ENCODE peak calls at places on chromosomes 11 and 22, in four cellular contexts. L is WTC11, E is K562, J is SK-N-SH. K is an unnamed sample.

GRCh38 chr11:64156235-64157011 is 9.5 kb downstream of the MACROD1 start:
- DNase-seq in L (no peak), E (no peak), J (no peak), K (no peak)

GRCh38 chr22:38462960-38463784 is 4.7 kb upstream of the KDELR3 start:
- DNase-seq in L (peak), E (peak), J (no peak), K (no peak)

GRCh38 chr11:33936745-33937612 is 45.1 kb upstream of the LMO2 start:
- DNase-seq in L (no peak), E (peak), J (no peak), K (no peak)

GRCh38 chr11:61577383-61578118 is 3.3 kb downstream of the SYT7 start:
- DNase-seq in L (peak), E (no peak), J (peak), K (no peak)

GRCh38 chr22:22235564-22235963 is 9.0 kb upstream of the VPREB1 start:
- DNase-seq in L (peak), E (peak), J (peak), K (no peak)

GRCh38 chr11:75868990-75869389 is 54.0 kb downstream of the UVRAG start:
- DNase-seq in L (no peak), E (no peak), J (peak), K (no peak)

GRCh38 chr11:44927174-44927661 is 23.5 kb downstream of the TP53I11 start:
- DNase-seq in L (peak), E (peak), J (peak), K (peak)

GRCh38 chr11:86183694-86184093 is 60.9 kb upstream of the EED start:
- DNase-seq in L (no peak), E (peak), J (no peak), K (no peak)

GRCh38 chr22:36439481-36440271 is 41.8 kb downstream of the TXN2 start:
- DNase-seq in L (no peak), E (peak), J (peak), K (no peak)

GRCh38 chr11:105862736-105863367 is 159.2 kb downstream of the MSANTD4 start:
- DNase-seq in L (no peak), E (no peak), J (peak), K (no peak)

GRCh38 chr22:24592144-24592845 is 578 bp downstream of the LRRC75B start:
- DNase-seq in L (peak), E (no peak), J (no peak), K (peak)

GRCh38 chr11:68651208-68651984 is 32.9 kb upstream of the GAL start:
- DNase-seq in L (no peak), E (no peak), J (no peak), K (no peak)

GRCh38 chr22:27993201-27993635 is 74.2 kb upstream of the PITPNB start:
- DNase-seq in L (no peak), E (no peak), J (no peak), K (no peak)

GRCh38 chr11:9347100-9347499 is 32.7 kb upstream of the TMEM41B start:
- DNase-seq in L (no peak), E (no peak), J (no peak), K (no peak)

GRCh38 chr22:34055525-34056200 is 135.4 kb upstream of the LARGE1 start:
- DNase-seq in L (peak), E (peak), J (peak), K (peak)

GRCh38 chr11:47270331-47271271 is 668 bp downstream of the MADD start:
- DNase-seq in L (no peak), E (peak), J (peak), K (no peak)

GRCh38 chr11:32353884-32354283 is 81.5 kb downstream of the WT1 start:
- DNase-seq in L (no peak), E (no peak), J (no peak), K (no peak)

GRCh38 chr11:72826942-72827480 is 12.8 kb downstream of the ATG16L2 start:
- DNase-seq in L (no peak), E (no peak), J (no peak), K (no peak)

GRCh38 chr11:103608566-103608965 is 427.9 kb upstream of the DDI1 start:
- DNase-seq in L (no peak), E (no peak), J (no peak), K (no peak)

GRCh38 chr11:45078236-45079074 is 68.0 kb upstream of the PRDM11 start:
- DNase-seq in L (no peak), E (no peak), J (peak), K (no peak)

GRCh38 chr22:24175160-24175808 is 6.0 kb upstream of the SUSD2 start:
- DNase-seq in L (peak), E (peak), J (peak), K (peak)

GRCh38 chr11:112558691-112559090 is 298.0 kb upstream of the PLET1 start:
- DNase-seq in L (no peak), E (no peak), J (no peak), K (no peak)

GRCh38 chr11:627273-627585 is 248 bp upstream of the SCT start:
- DNase-seq in L (no peak), E (no peak), J (no peak), K (no peak)

GRCh38 chr11:34614334-34615113 is 6.4 kb upstream of the EHF start:
- DNase-seq in L (no peak), E (no peak), J (no peak), K (no peak)

GRCh38 chr22:44441401-44442185 is 56.4 kb downstream of the RTL6 start:
- DNase-seq in L (no peak), E (no peak), J (no peak), K (no peak)

GRCh38 chr22:48740731-48741405 is 1086.8 kb downstream of the BRD1 start:
- DNase-seq in L (peak), E (no peak), J (no peak), K (no peak)

GRCh38 chr22:36977401-36977861 is 41.8 kb downstream of the TST start:
- DNase-seq in L (peak), E (peak), J (peak), K (peak)

GRCh38 chr11:61828629-61829407 is 718 bp downstream of the FADS2 start:
- DNase-seq in L (peak), E (no peak), J (peak), K (no peak)

GRCh38 chr11:70532728-70533127 is 134.4 kb downstream of the CTTN start:
- DNase-seq in L (no peak), E (no peak), J (peak), K (no peak)

GRCh38 chr11:70537576-70538571 is 139.5 kb downstream of the CTTN start:
- DNase-seq in L (no peak), E (no peak), J (peak), K (no peak)

GRCh38 chr11:70532066-70532440 is 133.7 kb downstream of the CTTN start:
- DNase-seq in L (no peak), E (no peak), J (peak), K (no peak)

GRCh38 chr11:70536051-70536877 is 137.9 kb downstream of the CTTN start:
- DNase-seq in L (no peak), E (no peak), J (peak), K (no peak)

GRCh38 chr11:70535191-70535971 is 137.1 kb downstream of the CTTN start:
- DNase-seq in L (no peak), E (no peak), J (no peak), K (no peak)
- TF ChIP-seq TEAD4 in L (no peak), E (no peak), J (no peak), K (no peak)

GRCh38 chr22:46678785-46679700 is 58.9 kb downstream of the GRAMD4 start:
- DNase-seq in L (no peak), E (no peak), J (no peak), K (no peak)
- TF ChIP-seq TEAD4 in L (no peak), E (no peak), J (no peak), K (no peak)

GRCh38 chr11:120834686-120835225 is 189.1 kb upstream of the TBCEL start:
- DNase-seq in L (no peak), E (no peak), J (no peak), K (no peak)
- TF ChIP-seq TEAD4 in L (no peak), E (no peak), J (no peak), K (no peak)

DNA sequence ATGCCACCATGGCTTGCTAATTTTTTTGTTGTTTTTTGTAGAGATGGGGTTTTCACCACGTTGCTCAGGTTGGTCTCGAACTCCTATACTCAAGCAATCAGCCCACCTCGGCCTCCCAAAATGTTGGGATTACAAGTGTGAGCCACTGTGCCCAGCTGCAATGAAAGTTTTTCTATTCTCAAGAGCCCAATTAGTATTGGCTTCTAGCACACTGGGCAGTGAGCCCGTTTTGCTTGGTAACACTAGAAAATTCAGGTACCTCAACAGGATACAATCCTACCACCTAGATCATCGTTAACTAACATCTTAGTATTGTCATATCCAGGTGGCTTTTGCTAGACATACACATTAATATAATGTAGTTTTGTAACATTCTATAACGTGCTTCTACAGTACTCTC is 19.0 kb downstream of the SEC14L3 start:
- DNase-seq in L (no peak), E (no peak), J (no peak), K (no peak)
- TF ChIP-seq TEAD4 in L (no peak), E (no peak), J (no peak), K (no peak)

DNA sequence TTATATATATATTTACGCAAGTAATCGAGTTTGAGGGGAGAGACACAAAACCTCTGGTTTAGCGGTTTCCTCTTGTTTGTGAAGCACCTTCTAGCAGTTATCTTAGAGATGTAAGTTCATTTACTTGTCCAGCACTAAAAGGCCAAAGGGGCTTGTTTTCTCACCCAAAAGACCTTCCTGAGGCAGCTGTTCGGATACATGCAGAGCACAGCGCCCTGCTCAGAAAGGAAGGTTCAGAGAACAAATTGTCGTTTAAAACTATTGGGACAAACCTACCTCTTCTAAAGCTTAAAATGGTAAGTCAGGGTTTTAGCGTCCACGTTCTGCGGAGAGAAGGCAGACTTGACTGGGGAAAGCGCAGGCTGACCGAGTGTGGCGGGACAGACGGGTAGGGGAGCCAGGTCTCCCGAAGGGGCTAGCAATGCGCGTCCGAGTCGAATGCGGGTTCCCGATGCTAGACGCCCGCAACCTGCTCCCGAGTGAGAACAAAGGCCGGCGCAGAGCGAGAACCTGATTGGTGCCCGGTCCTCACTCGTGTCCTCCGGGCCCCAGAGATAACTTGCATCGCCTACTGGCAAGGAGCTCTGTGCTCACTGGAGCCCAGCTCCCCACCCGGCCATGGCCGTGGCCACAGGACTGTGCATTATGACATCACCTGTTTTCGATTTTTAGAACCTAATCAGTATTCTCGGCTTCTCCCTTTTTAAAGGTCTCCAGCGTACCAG is 1.0 kb upstream of the SESN3 start:
- DNase-seq in L (peak), E (no peak), J (peak), K (no peak)
- TF ChIP-seq TEAD4 in L (no peak), E (no peak), J (no peak), K (no peak)